ENCODE peak calls at places on chromosomes 5 and 9, in four cellular contexts. T, H, Q and W are unnamed samples.

GRCh38 chr5:170297589-170298462 is at the start of gene LCP2:
- DNase-seq in Q (no peak), H (no peak), T (no peak), W (no peak)

GRCh38 chr5:132468665-132469379 is 21.8 kb downstream of the IRF1 start:
- DNase-seq in T (no peak), Q (no peak), H (no peak), W (peak; percentile 26)

GRCh38 chr9:119758241-119758640 is 389.0 kb upstream of the BRINP1 start:
- DNase-seq in T (no peak), H (no peak), Q (no peak), W (no peak)

GRCh38 chr9:85421641-85422040 is 320.1 kb downstream of the AGTPBP1 start:
- DNase-seq in T (no peak), H (no peak), Q (no peak), W (no peak)

GRCh38 chr5:92017786-92018185 is 634.7 kb upstream of the ARRDC3 start:
- DNase-seq in H (no peak), T (no peak), Q (no peak), W (peak; percentile 91)

GRCh38 chr5:54553659-54554207 is 36.2 kb downstream of the SNX18 start:
- DNase-seq in Q (no peak), T (no peak), H (no peak), W (no peak)

GRCh38 chr9:137333016-137333726 is 31.1 kb upstream of the NRARP start:
- DNase-seq in H (peak; percentile 26), T (no peak), Q (no peak), W (peak; percentile 14)

GRCh38 chr5:109199294-109199693 is 210.5 kb downstream of the PJA2 start:
- DNase-seq in H (no peak), Q (no peak), T (no peak), W (no peak)

GRCh38 chr9:84754896-84755295 is 85.4 kb downstream of the NTRK2 start:
- DNase-seq in H (no peak), Q (no peak), T (no peak), W (no peak)

GRCh38 chr5:14298126-14298847 is 155.1 kb downstream of the TRIO start:
- DNase-seq in H (no peak), Q (no peak), T (no peak), W (peak; percentile 48)

GRCh38 chr9:81671880-81672280 is 17.5 kb downstream of the TLE1 start:
- DNase-seq in H (no peak), T (no peak), Q (no peak), W (peak; percentile 70)

DNA sequence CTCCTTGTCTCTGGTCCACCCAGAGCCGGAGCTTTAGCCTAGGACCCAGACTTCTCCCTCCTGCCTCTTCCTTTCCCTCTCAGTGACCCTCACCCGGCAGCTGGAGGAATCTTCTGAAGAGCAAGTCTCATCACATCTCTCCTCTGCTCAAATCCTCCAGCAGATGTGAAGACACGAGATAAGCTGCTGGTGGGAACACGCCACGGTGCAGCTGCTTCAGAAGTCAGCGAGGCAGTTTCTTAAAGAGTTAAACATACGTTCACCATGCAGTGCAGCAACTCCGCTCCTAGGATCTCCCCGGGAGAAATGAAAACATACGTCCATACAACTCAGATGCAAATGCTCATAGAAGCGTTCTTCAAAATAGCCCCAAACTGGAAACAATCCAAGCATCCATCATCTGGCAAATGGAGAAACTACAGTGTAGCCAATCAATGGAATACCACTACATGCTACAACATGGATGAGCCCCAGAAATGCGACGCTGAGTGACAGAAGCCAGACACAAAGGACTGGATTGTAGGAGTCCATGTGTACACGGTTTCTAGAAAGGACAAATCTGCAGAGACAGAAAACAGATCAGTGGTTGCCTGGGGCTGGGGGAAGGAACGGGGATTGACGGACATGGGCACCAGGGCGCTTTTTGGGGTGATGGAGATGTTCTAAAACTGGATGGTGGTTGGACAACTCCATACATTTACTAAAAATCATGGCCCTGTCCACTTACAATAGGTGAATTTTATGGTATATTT is 150.6 kb downstream of the COL23A1 start:
- DNase-seq in Q (no peak), H (no peak), T (no peak), W (no peak)
- H3K56ac ChIP-seq in Q (no peak overlapping the region), H (no peak overlapping the region), T (no peak overlapping the region), W (no peak overlapping the region)

GRCh38 chr9:101796044-101796443 is 57.6 kb upstream of the GRIN3A start:
- DNase-seq in T (no peak), Q (no peak), H (no peak), W (no peak)
- H3K56ac ChIP-seq in T (no peak overlapping the region), Q (no peak overlapping the region), H (no peak overlapping the region), W (no peak overlapping the region)

DNA sequence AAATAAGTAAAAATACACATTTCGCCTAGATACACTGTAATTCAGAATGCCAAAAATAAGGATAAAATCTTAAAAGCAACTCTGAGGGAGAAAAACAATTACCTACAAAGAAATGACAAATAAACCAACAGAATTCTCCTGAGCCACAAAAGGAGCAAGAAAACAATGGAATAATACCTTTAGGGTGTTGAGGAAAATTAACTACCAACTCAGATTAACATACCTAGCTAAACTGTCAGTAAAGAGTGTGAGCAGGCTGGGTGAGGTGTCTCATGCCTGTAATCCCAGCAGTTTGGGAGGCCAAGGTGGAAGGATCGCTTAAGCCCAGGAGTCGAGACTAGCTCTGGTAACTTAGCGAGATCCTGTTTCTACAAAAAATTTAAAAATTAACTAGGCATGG is 81.5 kb downstream of the C9orf50 start:
- DNase-seq in H (no peak), Q (no peak), T (no peak), W (no peak)
- H3K56ac ChIP-seq in H (no peak overlapping the region), Q (no peak overlapping the region), T (no peak overlapping the region), W (no peak overlapping the region)

DNA sequence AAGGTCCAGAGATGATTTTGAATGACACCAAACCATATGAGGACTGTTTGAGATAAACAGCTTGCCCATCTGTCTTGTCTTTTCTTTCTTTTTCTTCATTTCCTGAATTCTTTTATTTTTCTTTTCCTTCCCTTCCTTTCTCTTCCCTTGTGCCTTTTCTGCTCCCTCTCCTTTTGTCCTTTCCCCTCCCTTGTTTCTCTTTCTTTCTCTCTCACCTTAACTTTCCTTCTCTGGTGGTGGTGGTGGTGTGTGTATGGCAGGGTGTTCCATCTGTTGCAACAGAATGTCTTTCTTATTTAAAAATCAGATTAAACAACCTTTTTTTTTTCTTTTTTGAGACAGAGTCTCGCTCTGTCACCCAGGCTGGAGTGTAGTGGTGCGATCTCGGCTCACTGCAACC is 3.8 kb upstream of the PDCL start:
- DNase-seq in Q (no peak), H (no peak), T (no peak), W (no peak)
- H3K56ac ChIP-seq in Q (no peak overlapping the region), H (no peak overlapping the region), T (no peak overlapping the region), W (no peak overlapping the region)

GRCh38 chr9:125409637-125410521 is 148.3 kb downstream of the GAPVD1 start:
- DNase-seq in Q (peak; percentile 86), H (peak; percentile 62), T (no peak), W (peak; percentile 53)

GRCh38 chr9:125411171-125411756 is 149.6 kb downstream of the GAPVD1 start:
- DNase-seq in H (no peak), T (no peak), Q (no peak), W (no peak)

GRCh38 chr9:125409217-125409636 is 147.6 kb downstream of the GAPVD1 start:
- DNase-seq in Q (peak; percentile 58), T (no peak), H (peak; percentile 66), W (no peak)

GRCh38 chr9:125412166-125412565 is 150.5 kb downstream of the GAPVD1 start:
- DNase-seq in H (no peak), T (no peak), Q (no peak), W (no peak)

DNA sequence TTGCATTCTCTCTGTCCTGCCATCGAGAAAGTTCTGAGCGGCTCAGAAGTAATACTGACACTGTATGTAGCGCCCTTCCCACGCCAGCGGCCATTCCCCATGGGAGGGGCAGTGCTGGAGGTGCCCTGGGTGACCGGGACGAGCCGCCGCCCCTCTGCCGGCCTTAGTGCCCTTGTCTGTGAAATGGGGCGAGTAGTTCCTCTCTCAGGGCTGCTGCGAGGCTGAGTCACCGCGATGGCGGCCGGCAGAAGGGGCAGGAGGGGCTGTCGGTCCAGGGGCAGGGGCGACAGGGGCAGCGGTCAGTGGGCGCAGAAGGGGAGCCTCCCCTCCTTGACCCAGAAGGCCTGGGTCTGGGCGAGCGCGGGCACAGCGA is 148.9 kb downstream of the GAPVD1 start:
- DNase-seq in Q (no peak), T (no peak), H (no peak), W (no peak)
- H3K56ac ChIP-seq in Q (no peak overlapping the region), T (no peak overlapping the region), H (no peak overlapping the region), W (no peak overlapping the region)

GRCh38 chr5:126172812-126173211 is 250.4 kb upstream of the GRAMD2B start:
- DNase-seq in H (no peak), T (no peak), Q (no peak), W (no peak)
- H3K56ac ChIP-seq in H (no peak overlapping the region), T (no peak overlapping the region), Q (no peak overlapping the region), W (no peak overlapping the region)

GRCh38 chr9:123395276-123396006 is 39.4 kb downstream of the CRB2 start:
- DNase-seq in T (no peak), Q (peak; percentile 86), H (no peak), W (no peak)
- H3K56ac ChIP-seq in T (no peak overlapping the region), Q (peak overlapping the region; percentile 49), H (no peak overlapping the region), W (no peak overlapping the region)

GRCh38 chr5:66138572-66139116 is 5.5 kb upstream of the SREK1 start:
- DNase-seq in T (no peak), Q (no peak), H (no peak), W (no peak)

GRCh38 chr5:66136053-66136452 is 8.0 kb upstream of the SREK1 start:
- DNase-seq in T (no peak), H (no peak), Q (no peak), W (no peak)

GRCh38 chr5:66142417-66142816 is 1.7 kb upstream of the SREK1 start:
- DNase-seq in T (no peak), Q (no peak), H (no peak), W (no peak)

GRCh38 chr5:66143473-66144073 is 527 bp upstream of the SREK1 start:
- DNase-seq in T (no peak), H (no peak), Q (peak; percentile 15), W (no peak)

GRCh38 chr5:66139313-66139712 is 4.8 kb upstream of the SREK1 start:
- DNase-seq in T (no peak), Q (no peak), H (no peak), W (no peak)
- H3K56ac ChIP-seq in T (no peak overlapping the region), Q (no peak overlapping the region), H (no peak overlapping the region), W (no peak overlapping the region)